ENCODE peak calls at places on chromosomes 4 and X, in nine cellular contexts. G, Z, H, T, X, U, W, N and S are unnamed samples.

GRCh38 chr4:113043591-113043990 is 5.9 kb upstream of the ANK2 start:
- DNase-seq in G (no peak), U (no peak), Z (no peak), X (no peak), W (no peak), T (no peak), N (no peak), H (no peak), S (no peak)

GRCh38 chr4:160562661-160563060 is 1459.8 kb downstream of the RAPGEF2 start:
- DNase-seq in X (no peak), W (no peak), G (no peak), Z (no peak), N (no peak), T (no peak), U (no peak), H (no peak), S (no peak)

GRCh38 chr4:76696109-76696508 is 201.8 kb downstream of the SOWAHB start:
- DNase-seq in W (no peak), N (peak), H (peak), G (peak), U (no peak), Z (no peak), X (peak), T (no peak), S (peak)

GRCh38 chr4:74794341-74794801 is at the start of gene BTC:
- DNase-seq in N (peak), Z (peak), G (peak), T (no peak), U (no peak), H (peak), W (no peak), X (peak), S (peak)

GRCh38 chr4:74451214-74451661 is 6.3 kb downstream of the AREG start:
- DNase-seq in N (peak), W (peak), Z (peak), U (no peak), G (no peak), H (no peak), T (no peak), X (no peak), S (no peak)

GRCh38 chr4:127501103-127501502 is 131.7 kb upstream of the INTU start:
- DNase-seq in N (peak), G (no peak), T (no peak), W (no peak), H (peak), Z (no peak), U (no peak), X (no peak), S (no peak)

GRCh38 chrX:154483325-154483724 is 3.1 kb downstream of the UBL4A start:
- DNase-seq in G (peak), X (no peak), N (no peak), U (no peak), H (no peak), T (no peak), Z (no peak), W (no peak), S (no peak)

GRCh38 chrX:133630362-133630761 is 215.1 kb upstream of the GPC4 start:
- DNase-seq in H (no peak), G (no peak), T (no peak), W (no peak), Z (no peak), N (no peak), X (no peak), U (no peak), S (no peak)

GRCh38 chrX:2656243-2656836 is 34.8 kb upstream of the CD99 start:
- DNase-seq in N (no peak), T (no peak), Z (no peak), U (no peak), G (no peak), X (no peak), W (no peak), H (no peak), S (no peak)

GRCh38 chrX:31237189-31237588 is 165.3 kb upstream of the FTHL17 start:
- DNase-seq in T (no peak), N (no peak), W (no peak), Z (no peak), U (no peak), X (no peak), G (no peak), H (no peak), S (no peak)

GRCh38 chr4:26058537-26058936 is 144.5 kb downstream of the SMIM20 start:
- DNase-seq in U (no peak), W (no peak), G (no peak), H (no peak), T (no peak), X (no peak), Z (no peak), N (no peak), S (no peak)

GRCh38 chrX:56729152-56729557 is at the start of gene NBDY:
- DNase-seq in X (peak), T (no peak), H (peak), U (no peak), N (peak), W (peak), Z (peak), G (peak), S (peak)

GRCh38 chr4:113003841-113004240 is 45.6 kb upstream of the ANK2 start:
- DNase-seq in U (no peak), N (peak), G (no peak), T (no peak), X (no peak), W (no peak), H (no peak), Z (no peak), S (no peak)

GRCh38 chr4:48025005-48025404 is 8.4 kb downstream of the NIPAL1 start:
- DNase-seq in H (no peak), U (no peak), T (no peak), Z (no peak), N (peak), X (no peak), W (no peak), G (no peak), S (no peak)

DNA sequence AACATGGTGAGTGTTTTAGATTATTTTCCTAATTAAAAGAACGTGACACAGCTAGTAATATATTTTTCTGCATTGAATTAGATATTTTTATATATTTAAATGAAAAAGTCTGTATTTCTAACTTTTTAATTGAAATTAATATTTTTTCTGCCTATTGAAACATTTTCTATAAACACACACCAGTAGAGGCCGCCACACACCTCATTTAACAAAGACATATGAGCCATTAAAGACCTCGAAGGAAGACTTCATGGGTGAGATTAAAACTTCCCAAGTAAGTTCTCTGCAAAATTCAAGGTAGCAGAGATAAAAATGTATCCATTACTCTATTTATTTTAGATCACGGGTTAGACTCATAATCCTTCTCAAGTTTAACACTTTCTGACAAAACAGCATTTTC is 8.3 kb downstream of the SLITRK2 start:
- DNase-seq in H (peak), N (peak), W (no peak), U (no peak), T (no peak), X (peak), G (no peak), Z (peak), S (no peak)
- TF ChIP-seq CTCF in H (no peak), N (peak), W (peak), U (no peak), T (no peak), X (peak), G (peak), Z (peak), S (no peak)

GRCh38 chr4:159447296-159447695 is 344.4 kb downstream of the RAPGEF2 start:
- DNase-seq in Z (no peak), G (no peak), X (no peak), N (no peak), W (no peak), T (no peak), H (no peak), U (no peak), S (no peak)

GRCh38 chr4:159446266-159446976 is 343.5 kb downstream of the RAPGEF2 start:
- DNase-seq in N (peak), X (peak), W (peak), G (peak), H (peak), U (no peak), T (no peak), Z (peak), S (peak)

GRCh38 chr4:159443975-159444374 is 341.1 kb downstream of the RAPGEF2 start:
- DNase-seq in N (no peak), U (no peak), Z (no peak), T (no peak), G (no peak), W (no peak), H (no peak), X (no peak), S (no peak)

GRCh38 chr4:159445671-159446070 is 342.8 kb downstream of the RAPGEF2 start:
- DNase-seq in U (no peak), Z (no peak), H (no peak), N (no peak), T (no peak), W (no peak), X (no peak), G (no peak), S (no peak)

GRCh38 chr4:159444668-159445067 is 341.8 kb downstream of the RAPGEF2 start:
- DNase-seq in X (no peak), W (no peak), G (no peak), T (no peak), N (no peak), U (no peak), Z (peak), H (no peak), S (no peak)
- TF ChIP-seq CTCF in X (no peak), W (peak), G (peak), T (no peak), N (peak), U (no peak), Z (no peak), H (no peak), S (no peak)

DNA sequence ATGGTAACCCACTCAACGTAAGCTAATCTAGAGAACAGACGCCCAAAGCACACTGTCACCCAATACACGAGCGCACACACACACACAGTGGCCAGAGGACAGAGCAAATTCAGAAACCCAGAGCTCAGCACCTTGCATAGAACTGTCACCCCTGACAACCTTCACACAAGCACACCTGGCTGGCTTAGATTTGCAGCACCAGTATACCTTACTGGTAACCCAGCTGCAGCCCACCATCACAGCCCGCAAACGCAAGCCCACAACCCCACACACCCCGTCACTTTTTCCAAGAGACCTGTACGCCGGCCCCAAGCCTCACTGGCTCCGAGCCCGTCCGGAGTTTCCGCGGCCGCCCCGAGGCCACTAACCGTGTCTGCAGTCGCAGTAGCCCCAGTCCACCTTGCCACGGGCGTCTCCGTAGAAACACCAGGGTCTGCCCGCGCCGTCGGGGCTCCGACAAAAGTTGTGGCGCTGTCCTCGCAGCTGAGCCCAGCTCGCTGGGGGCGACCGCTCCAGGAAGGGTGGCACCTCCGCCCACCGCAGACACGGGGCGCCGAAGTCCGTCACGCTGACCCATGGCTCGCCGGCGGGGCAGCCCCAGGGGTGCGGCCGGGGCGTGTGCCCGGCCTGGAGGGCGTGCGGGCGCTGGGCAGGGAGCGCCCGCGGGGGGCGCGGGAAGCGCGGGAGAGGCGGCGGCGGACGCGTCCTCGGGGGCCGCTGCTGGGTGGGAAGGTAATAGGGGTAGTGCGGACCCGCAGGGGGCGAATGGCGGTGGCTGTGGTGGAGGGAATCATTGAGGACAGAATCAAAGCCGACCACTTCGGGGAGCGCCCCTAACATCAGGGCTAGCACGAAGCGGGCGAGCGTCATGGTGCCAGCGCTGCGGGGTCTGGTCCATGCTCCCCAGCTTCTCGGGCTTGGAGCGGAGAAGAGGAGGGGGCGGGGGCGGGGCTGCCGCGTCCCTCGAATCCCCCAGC is 664 bp downstream of the PRSS12 start:
- DNase-seq in U (peak), N (peak), Z (peak), T (no peak), X (peak), W (no peak), G (peak), H (no peak), S (peak)
- TF ChIP-seq CTCF in U (no peak), N (no peak), Z (no peak), T (no peak), X (no peak), W (no peak), G (no peak), H (no peak), S (no peak)

DNA sequence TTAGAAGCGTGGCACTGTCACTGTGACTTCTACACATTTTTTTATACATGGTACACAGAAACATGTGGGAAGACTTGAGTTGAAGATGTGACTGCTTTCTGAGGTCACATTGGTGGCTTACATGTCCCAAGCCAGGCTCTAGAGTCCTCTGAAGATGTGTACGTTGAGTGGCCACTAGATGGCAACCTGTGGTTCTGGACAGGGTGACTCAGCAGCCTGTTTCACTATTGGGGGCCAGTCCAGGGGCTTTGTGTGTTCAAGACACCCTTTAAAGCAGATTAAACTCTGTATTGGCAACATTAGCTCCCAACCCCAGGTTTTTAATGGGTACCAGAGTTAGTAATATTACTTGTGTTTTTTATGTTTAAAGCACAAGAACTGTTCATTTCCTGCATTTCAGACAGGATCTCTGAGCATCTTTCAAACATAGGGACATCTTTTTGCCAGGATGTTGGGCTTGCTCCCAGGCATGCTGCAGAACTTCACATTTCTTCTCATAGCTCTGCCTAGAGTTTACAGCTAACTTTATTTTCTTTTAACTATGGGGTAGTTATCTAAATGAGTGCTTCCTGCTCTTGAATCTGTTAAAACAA is 53.0 kb downstream of the DCUN1D4 start:
- DNase-seq in U (no peak), X (peak), T (no peak), Z (peak), H (peak), G (peak), N (peak), W (peak), S (peak)
- TF ChIP-seq CTCF in U (peak), X (peak), T (peak), Z (peak), H (peak), G (peak), N (peak), W (peak), S (peak)

GRCh38 chr4:101074326-101074725 is 273.0 kb downstream of the PPP3CA start:
- DNase-seq in Z (no peak), T (no peak), U (no peak), X (no peak), N (no peak), G (no peak), W (no peak), H (no peak), S (no peak)
- TF ChIP-seq CTCF in Z (no peak), T (no peak), U (no peak), X (no peak), N (no peak), G (no peak), W (no peak), H (no peak), S (no peak)